ENCODE peak calls at places on chromosomes 1 and 21, in five cellular contexts. X is RPMI8226, B is foreskin keratinocyte, D is GM18507, K is spleen. Z is an unnamed sample.

GRCh38 chr1:152946248-152946647 is 758 bp upstream of the SPRR5 start:
- DNase-seq in X (no peak), B (peak; percentile 79), D (no peak), K (no peak), Z (no peak)

GRCh38 chr1:11439051-11439450 is 39.9 kb upstream of the DISP3 start:
- DNase-seq in X (no peak), B (no peak), D (no peak), K (no peak), Z (no peak)

GRCh38 chr21:30194701-30195299 is 21.1 kb downstream of the CLDN8 start:
- DNase-seq in X (peak; percentile 39), B (peak; percentile 42), D (no peak), K (no peak), Z (peak; percentile 19)

GRCh38 chr1:89779541-89779940 is 41.3 kb upstream of the LRRC8D start:
- DNase-seq in X (no peak), B (no peak), D (no peak), K (no peak), Z (no peak)

GRCh38 chr1:11414921-11415538 is 63.9 kb upstream of the DISP3 start:
- DNase-seq in X (peak; percentile 28), B (no peak), D (no peak), K (no peak), Z (no peak)

GRCh38 chr1:175466556-175466955 is 274.0 kb upstream of the KIAA0040 start:
- DNase-seq in X (no peak), B (no peak), D (no peak), K (no peak), Z (no peak)

GRCh38 chr1:220594356-220594755 is 66.4 kb downstream of the MARK1 start:
- DNase-seq in X (no peak), B (no peak), D (no peak), K (no peak), Z (no peak)

GRCh38 chr1:61481313-61481712 is 243.6 kb downstream of the TM2D1 start:
- DNase-seq in X (no peak), B (peak; percentile 91), D (no peak), K (no peak), Z (peak; percentile 68)

GRCh38 chr1:232549998-232550397 is 79.9 kb downstream of the SIPA1L2 start:
- DNase-seq in X (no peak), B (no peak), D (no peak), K (no peak), Z (no peak)

GRCh38 chr1:150836129-150836773 is 28.2 kb upstream of the CTSK start:
- DNase-seq in X (no peak), B (no peak), D (peak; percentile 14), K (no peak), Z (peak; percentile 5)

GRCh38 chr1:243642936-243643335 is 207.1 kb downstream of the AKT3 start:
- DNase-seq in X (no peak), B (peak; percentile 69), D (no peak), K (no peak), Z (peak; percentile 8)

GRCh38 chr1:38804062-38804886 is 55.3 kb downstream of the RRAGC start:
- DNase-seq in X (no peak), B (no peak), D (no peak), K (no peak), Z (no peak)

GRCh38 chr1:176494436-176494835 is 31.5 kb downstream of the PAPPA2 start:
- DNase-seq in X (no peak), B (no peak), D (no peak), K (no peak), Z (no peak)

GRCh38 chr1:78104322-78104721 is 58.6 kb downstream of the GIPC2 start:
- DNase-seq in X (no peak), B (peak; percentile 29), D (no peak), K (no peak), Z (peak; percentile 70)

GRCh38 chr1:218686258-218686657 is 341.1 kb downstream of the TGFB2 start:
- DNase-seq in X (no peak), B (no peak), D (no peak), K (no peak), Z (peak; percentile 87)

GRCh38 chr1:176949033-176949662 is 215.4 kb downstream of the ASTN1 start:
- DNase-seq in X (peak; percentile 77), B (peak; percentile 22), D (peak; percentile 3), K (no peak), Z (peak; percentile 40)

GRCh38 chr1:22053861-22054770 is 1.6 kb downstream of the CDC42 start:
- DNase-seq in X (no peak), B (peak; percentile 67), D (no peak), K (peak; percentile 79), Z (no peak)

GRCh38 chr1:36222481-36223372 is 1.5 kb upstream of the THRAP3 start:
- DNase-seq in X (no peak), B (no peak), D (no peak), K (peak; percentile 76), Z (no peak)

GRCh38 chr1:204623365-204623893 is 62.1 kb downstream of the LRRN2 start:
- DNase-seq in X (peak; percentile 96), B (no peak), D (no peak), K (no peak), Z (peak; percentile 62)

GRCh38 chr1:48616710-48617109 is 144.7 kb upstream of the SPATA6 start:
- DNase-seq in X (no peak), B (no peak), D (no peak), K (no peak), Z (peak; percentile 26)

GRCh38 chr1:153717330-153717729 is 10.5 kb upstream of the INTS3 start:
- DNase-seq in X (no peak), B (no peak), D (no peak), K (no peak), Z (no peak)

GRCh38 chr1:53337499-53337898 is 9.6 kb upstream of the LRP8 start:
- DNase-seq in X (no peak), B (no peak), D (no peak), K (peak; percentile 21), Z (no peak)

GRCh38 chr1:114270255-114271117 is 116.8 kb upstream of the SYT6 start:
- DNase-seq in X (no peak), B (peak; percentile 4), D (no peak), K (no peak), Z (no peak)

GRCh38 chr1:68199603-68200002 is 32.7 kb downstream of the WLS start:
- DNase-seq in X (no peak), B (no peak), D (no peak), K (no peak), Z (no peak)

Z was measured in M059J.